ENCODE peak calls at places on chromosomes 2 and 18, in eight cellular contexts. I, Y, K, G, L, Z, N and F are unnamed samples.

GRCh38 chr2:238596571-238597551 is 170.1 kb downstream of the ASB1 start:
- DNase-seq in I (no peak), Y (no peak), K (no peak), G (peak; percentile 89), L (peak; percentile 86), Z (peak; percentile 54), N (peak; percentile 86), F (peak; percentile 44)

GRCh38 chr2:119929537-119929936 is 83.3 kb upstream of the EPB41L5 start:
- DNase-seq in I (peak; percentile 51), Y (no peak), K (no peak), G (no peak), L (no peak), Z (no peak), N (no peak), F (no peak)

GRCh38 chr18:46333371-46334199 is 229.4 kb downstream of the HAUS1 start:
- DNase-seq in I (no peak), Y (peak; percentile 74), K (peak; percentile 86), G (peak; percentile 41), L (no peak), Z (peak; percentile 64), N (peak; percentile 73), F (peak; percentile 78)

GRCh38 chr2:238505892-238506280 is 79.2 kb downstream of the ASB1 start:
- DNase-seq in I (no peak), Y (no peak), K (no peak), G (no peak), L (no peak), Z (no peak), N (no peak), F (no peak)

GRCh38 chr2:1881502-1881901 is 137.2 kb upstream of the PXDN start:
- DNase-seq in I (no peak), Y (no peak), K (no peak), G (no peak), L (no peak), Z (no peak), N (no peak), F (no peak)

GRCh38 chr2:72278046-72278445 is 130.4 kb upstream of the CYP26B1 start:
- DNase-seq in I (no peak), Y (no peak), K (no peak), G (no peak), L (no peak), Z (no peak), N (no peak), F (no peak)

GRCh38 chr2:72985891-72986683 is 68.8 kb downstream of the EMX1 start:
- DNase-seq in I (no peak), Y (peak; percentile 23), K (no peak), G (no peak), L (no peak), Z (no peak), N (no peak), F (no peak)

GRCh38 chr18:59484796-59485328 is 125.8 kb upstream of the LMAN1 start:
- DNase-seq in I (no peak), Y (no peak), K (no peak), G (no peak), L (no peak), Z (no peak), N (no peak), F (no peak)

GRCh38 chr18:29594494-29594893 is 1417.6 kb upstream of the CDH2 start:
- DNase-seq in I (no peak), Y (no peak), K (no peak), G (no peak), L (no peak), Z (no peak), N (no peak), F (no peak)

GRCh38 chr2:100182494-100183355 is 40.3 kb upstream of the AFF3 start:
- DNase-seq in I (no peak), Y (peak; percentile 37), K (peak; percentile 73), G (no peak), L (no peak), Z (peak; percentile 63), N (peak; percentile 67), F (peak; percentile 70)

GRCh38 chr2:137826373-137827372 is 137.6 kb upstream of the HNMT start:
- DNase-seq in I (no peak), Y (no peak), K (no peak), G (no peak), L (no peak), Z (no peak), N (no peak), F (no peak)

GRCh38 chr2:38224181-38224580 is 148.2 kb upstream of the CYP1B1 start:
- DNase-seq in I (no peak), Y (no peak), K (no peak), G (no peak), L (no peak), Z (no peak), N (no peak), F (no peak)

GRCh38 chr2:133586978-133587377 is 18.7 kb upstream of the NCKAP5 start:
- DNase-seq in I (no peak), Y (no peak), K (no peak), G (no peak), L (no peak), Z (no peak), N (no peak), F (no peak)

GRCh38 chr18:54075681-54076080 is 148.8 kb downstream of the MBD2 start:
- DNase-seq in I (no peak), Y (no peak), K (no peak), G (no peak), L (no peak), Z (no peak), N (no peak), F (no peak)

GRCh38 chr2:217055624-217056023 is 195.8 kb upstream of the TNP1 start:
- DNase-seq in I (no peak), Y (no peak), K (no peak), G (no peak), L (no peak), Z (no peak), N (no peak), F (no peak)

GRCh38 chr2:78260861-78261260 is 738.7 kb upstream of the LRRTM4 start:
- DNase-seq in I (no peak), Y (no peak), K (no peak), G (no peak), L (no peak), Z (no peak), N (no peak), F (no peak)
- H3K27ac ChIP-seq in I (no peak overlapping the region), Y (no peak overlapping the region), K (no peak overlapping the region), G (no peak overlapping the region), L (no peak overlapping the region), Z (no peak overlapping the region), N (no peak overlapping the region), F (no peak overlapping the region)

DNA sequence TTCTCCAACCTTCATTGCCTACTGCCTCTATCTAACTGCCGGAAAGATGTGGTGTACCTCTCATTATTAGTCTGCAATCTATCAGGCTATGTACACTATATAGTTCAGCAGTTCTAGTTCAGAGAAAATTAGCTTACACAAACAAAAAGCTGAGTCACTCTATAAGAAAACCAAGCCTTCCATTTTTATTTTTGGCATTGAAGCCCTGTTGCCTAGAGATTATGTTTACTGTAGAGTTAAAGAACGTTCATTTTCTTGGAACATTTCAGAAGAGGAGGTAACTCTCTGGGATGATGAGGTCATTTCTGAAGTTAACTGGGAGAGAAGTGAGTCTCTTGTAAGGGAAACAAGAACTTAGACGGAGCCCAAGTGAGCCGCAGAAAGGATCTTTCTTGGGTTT is 133.5 kb downstream of the FAM124B start:
- DNase-seq in I (no peak), Y (no peak), K (no peak), G (peak; percentile 29), L (no peak), Z (no peak), N (no peak), F (no peak)
- H3K4me1 ChIP-seq in I (no peaks in the 10 kb centered on the region), Y (peaks cover 6% of the 10 kb centered on the region), K (no peaks in the 10 kb centered on the region), G (peaks cover 57% of the 10 kb centered on the region), L (no peaks in the 10 kb centered on the region), Z (no peaks in the 10 kb centered on the region), N (no peaks in the 10 kb centered on the region), F (no peaks in the 10 kb centered on the region)

GRCh38 chr2:219630770-219631405 is 3.5 kb downstream of the SLC4A3 start:
- DNase-seq in I (no peak), Y (peak; percentile 46), K (no peak), G (no peak), L (peak; percentile 23), Z (peak; percentile 78), N (no peak), F (peak; percentile 91)

GRCh38 chr2:219632758-219633101 is 5.3 kb downstream of the SLC4A3 start:
- DNase-seq in I (no peak), Y (no peak), K (no peak), G (no peak), L (no peak), Z (no peak), N (no peak), F (no peak)

GRCh38 chr2:219629976-219630695 is 2.7 kb downstream of the SLC4A3 start:
- DNase-seq in I (no peak), Y (no peak), K (no peak), G (no peak), L (no peak), Z (peak; percentile 59), N (no peak), F (peak; percentile 83)

GRCh38 chr2:219631925-219632757 is 4.7 kb downstream of the SLC4A3 start:
- DNase-seq in I (no peak), Y (no peak), K (no peak), G (no peak), L (peak; percentile 26), Z (no peak), N (no peak), F (peak; percentile 76)

DNA sequence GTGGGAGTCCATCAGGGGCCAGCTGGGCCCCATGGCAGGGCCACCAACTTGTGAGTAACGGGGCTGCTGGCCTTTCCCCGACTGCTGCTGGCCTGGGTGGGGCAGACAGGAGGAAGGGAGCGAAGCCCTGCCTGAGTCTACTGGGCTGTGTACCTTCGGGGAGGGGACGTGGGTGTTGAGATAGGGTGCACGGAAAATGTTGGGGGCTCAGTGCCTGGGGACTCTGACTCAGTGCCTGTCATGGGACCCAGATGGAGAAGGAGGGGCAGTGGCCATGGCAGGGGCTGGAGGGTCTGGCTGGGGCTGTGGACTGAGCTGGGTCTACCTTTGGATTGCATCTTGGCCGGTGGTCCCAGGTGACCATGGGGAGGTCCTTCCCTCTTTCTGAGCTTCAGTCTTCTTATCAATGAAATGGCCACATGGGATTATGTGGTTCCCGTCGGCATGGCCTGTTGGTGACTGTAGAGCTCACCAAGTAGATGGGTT is 4.0 kb downstream of the SLC4A3 start:
- DNase-seq in I (no peak), Y (no peak), K (no peak), G (no peak), L (no peak), Z (no peak), N (no peak), F (no peak)
- H3K27ac ChIP-seq in I (no peak overlapping the region), Y (no peak overlapping the region), K (no peak overlapping the region), G (no peak overlapping the region), L (no peak overlapping the region), Z (peak overlapping the region; percentile 91), N (no peak overlapping the region), F (peak overlapping the region; percentile 82)

GRCh38 chr2:160418853-160419252 is 74.8 kb downstream of the RBMS1 start:
- DNase-seq in I (no peak), Y (no peak), K (no peak), G (no peak), L (no peak), Z (no peak), N (no peak), F (no peak)
- H3K4me1 ChIP-seq in I (peaks cover 10% of the 10 kb centered on the region), Y (peaks cover 10% of the 10 kb centered on the region), K (peaks cover 9% of the 10 kb centered on the region), G (peaks cover 49% of the 10 kb centered on the region), L (no peaks in the 10 kb centered on the region), Z (peaks cover 44% of the 10 kb centered on the region), N (no peaks in the 10 kb centered on the region), F (peaks cover 7% of the 10 kb centered on the region)

GRCh38 chr18:77133051-77133919 is 702 bp upstream of the MBP start:
- DNase-seq in I (no peak), Y (peak; percentile 46), K (peak; percentile 52), G (no peak), L (peak; percentile 56), Z (peak; percentile 37), N (peak; percentile 67), F (peak; percentile 71)
- H3K27ac ChIP-seq in I (peak overlapping the region; percentile 87), Y (no peak overlapping the region), K (no peak overlapping the region), G (peak overlapping the region; percentile 80), L (peak overlapping the region; percentile 91), Z (peak overlapping the region; percentile 62), N (peak overlapping the region; percentile 99), F (no peak overlapping the region)